ENCODE peak calls at places on chromosomes 16 and 17, in five cellular contexts. F is PC-3, R is activated T-cell treated with anti-CD3 and anti-CD28 coated beads for 1 hour, E is HTR-8/SVneo, G is HFF-Myc. J is an unnamed sample.

GRCh38 chr17:37541880-37542675 is 52.4 kb downstream of the DUSP14 start:
- DNase-seq in F (no peak), R (no peak), E (no peak), G (no peak), J (peak)

GRCh38 chr17:18259621-18260331 is 686 bp upstream of the MIEF2 start:
- DNase-seq in F (peak), R (no peak), E (no peak), G (no peak), J (no peak)

GRCh38 chr17:83007504-83008475 is 71.6 kb upstream of the METRNL start:
- DNase-seq in F (no peak), R (no peak), E (no peak), G (no peak), J (no peak)

GRCh38 chr17:82349287-82349701 is 9.8 kb upstream of the TEX19 start:
- DNase-seq in F (no peak), R (no peak), E (no peak), G (peak), J (no peak)

GRCh38 chr16:86343111-86343642 is 167.2 kb upstream of the FOXF1 start:
- DNase-seq in F (no peak), R (no peak), E (no peak), G (no peak), J (no peak)

GRCh38 chr17:71995570-71995969 is 125.2 kb upstream of the SOX9 start:
- DNase-seq in F (peak), R (no peak), E (peak), G (no peak), J (no peak)

GRCh38 chr17:42294469-42295398 is 6.4 kb downstream of the STAT5A start:
- DNase-seq in F (no peak), R (no peak), E (no peak), G (no peak), J (no peak)

GRCh38 chr16:72818286-72818845 is 229.6 kb downstream of the ZFHX3 start:
- DNase-seq in F (no peak), R (no peak), E (no peak), G (no peak), J (no peak)

GRCh38 chr16:78416400-78416799 is 316.9 kb downstream of the WWOX start:
- DNase-seq in F (no peak), R (no peak), E (no peak), G (no peak), J (no peak)

GRCh38 chr16:29852654-29853053 is 10.4 kb downstream of the CDIPT start:
- DNase-seq in F (no peak), R (no peak), E (no peak), G (peak), J (no peak)

GRCh38 chr16:75080205-75081029 is 36.2 kb downstream of the LDHD start:
- DNase-seq in F (peak), R (no peak), E (peak), G (no peak), J (no peak)

GRCh38 chr17:29726721-29727252 is 104.1 kb upstream of the CORO6 start:
- DNase-seq in F (peak), R (no peak), E (peak), G (no peak), J (no peak)

GRCh38 chr17:5700791-5701190 is 116.5 kb upstream of the NLRP1 start:
- DNase-seq in F (no peak), R (no peak), E (no peak), G (no peak), J (no peak)

GRCh38 chr16:4548124-4548523 is 8.0 kb upstream of the C16orf96 start:
- DNase-seq in F (no peak), R (no peak), E (no peak), G (no peak), J (no peak)

GRCh38 chr17:34580685-34581445 is 1.5 kb downstream of the TMEM132E start:
- DNase-seq in F (no peak), R (no peak), E (no peak), G (no peak), J (no peak)

GRCh38 chr17:80946449-80946848 is 45.2 kb upstream of the CHMP6 start:
- DNase-seq in F (no peak), R (no peak), E (no peak), G (no peak), J (no peak)

GRCh38 chr17:8069587-8069860 is 18.0 kb downstream of the ALOX12B start:
- DNase-seq in F (no peak), R (no peak), E (no peak), G (no peak), J (no peak)

GRCh38 chr17:624341-624860 is 90.2 kb downstream of the VPS53 start:
- DNase-seq in F (no peak), R (no peak), E (no peak), G (no peak), J (no peak)

GRCh38 chr17:56752263-56752662 is 81.5 kb downstream of the C17orf67 start:
- DNase-seq in F (no peak), R (no peak), E (no peak), G (no peak), J (no peak)

GRCh38 chr16:51940183-51940582 is 606.8 kb downstream of the TOX3 start:
- DNase-seq in F (no peak), R (no peak), E (no peak), G (no peak), J (no peak)

GRCh38 chr17:31269178-31269577 is 27.9 kb downstream of the OMG start:
- DNase-seq in F (no peak), R (no peak), E (no peak), G (no peak), J (no peak)

GRCh38 chr17:72420775-72421127 is 299.9 kb downstream of the SOX9 start:
- DNase-seq in F (no peak), R (no peak), E (no peak), G (no peak), J (no peak)

GRCh38 chr17:56173958-56174357 is 20.7 kb downstream of the ANKFN1 start:
- DNase-seq in F (no peak), R (no peak), E (no peak), G (no peak), J (no peak)

GRCh38 chr17:32426894-32427293 is 17.4 kb upstream of the PSMD11 start:
- DNase-seq in F (no peak), R (no peak), E (no peak), G (no peak), J (no peak)

GRCh38 chr17:80920406-80920805 is 71.2 kb upstream of the CHMP6 start:
- DNase-seq in F (no peak), R (no peak), E (no peak), G (no peak), J (no peak)

GRCh38 chr16:57540387-57540786 is 2.1 kb upstream of the ADGRG5 start:
- DNase-seq in F (no peak), R (no peak), E (no peak), G (no peak), J (no peak)

GRCh38 chr17:47966079-47966519 is 4.8 kb upstream of the CDK5RAP3 start:
- DNase-seq in F (peak), R (no peak), E (no peak), G (no peak), J (no peak)

GRCh38 chr17:54864636-54865420 is 35.8 kb upstream of the TOM1L1 start:
- DNase-seq in F (no peak), R (no peak), E (no peak), G (no peak), J (no peak)

GRCh38 chr17:82882715-82883446 is 43.1 kb upstream of the ZNF750 start:
- DNase-seq in F (no peak), R (peak), E (no peak), G (no peak), J (no peak)

GRCh38 chr17:73257516-73257915 is 4.2 kb downstream of the CPSF4L start:
- DNase-seq in F (no peak), R (no peak), E (no peak), G (no peak), J (no peak)

GRCh38 chr16:70692130-70692470 is 6.2 kb upstream of the MTSS2 start:
- DNase-seq in F (no peak), R (no peak), E (no peak), G (no peak), J (no peak)

GRCh38 chr17:34841467-34841866 is 119.8 kb downstream of the CCT6B start:
- DNase-seq in F (no peak), R (no peak), E (no peak), G (no peak), J (no peak)

GRCh38 chr16:46573008-46573833 is 48.0 kb downstream of the SHCBP1 start:
- DNase-seq in F (peak), R (no peak), E (peak), G (peak), J (peak)

GRCh38 chr16:4213721-4214120 is 28.2 kb downstream of the SRL start:
- DNase-seq in F (no peak), R (no peak), E (no peak), G (no peak), J (no peak)

J was measured in NT2/D1.